ENCODE peak calls at places on chromosome 18, in ten cellular contexts. One of them, this sample, is unnamed.

GRCh38 chr18:23964282-23965238 is 50.0 kb upstream of the TTC39C start:
- DNase-seq in Right ventricle myocardium superior: no peak
- DNase-seq in sigmoid colon: no peak
- DNase-seq in stimulated activated CD4-positive, alpha-beta T cell treated with anti-CD3 and anti-CD28 coated beads, Interleukin-4, amount 100 ng/mL, for 4 hours: peak
- DNase-seq in HFFc6: no peak
- DNase-seq in mucosa of gallbladder: peak
- DNase-seq in right atrium auricular region: no peak
- DNase-seq in Peyer's patch: peak
- DNase-seq in cardiac muscle cell: no peak
- DNase-seq in left colon: peak
- DNase-seq in this sample: peak

GRCh38 chr18:55328301-55328700 is 259.7 kb downstream of the TCF4 start:
- DNase-seq in Right ventricle myocardium superior: no peak
- DNase-seq in sigmoid colon: no peak
- DNase-seq in stimulated activated CD4-positive, alpha-beta T cell treated with anti-CD3 and anti-CD28 coated beads, Interleukin-4, amount 100 ng/mL, for 4 hours: no peak
- DNase-seq in HFFc6: peak
- DNase-seq in mucosa of gallbladder: no peak
- DNase-seq in right atrium auricular region: no peak
- DNase-seq in Peyer's patch: no peak
- DNase-seq in cardiac muscle cell: no peak
- DNase-seq in left colon: no peak
- DNase-seq in this sample: no peak

GRCh38 chr18:11587432-11587831 is 22.0 kb upstream of the SLC35G4 start:
- DNase-seq in Right ventricle myocardium superior: no peak
- DNase-seq in sigmoid colon: no peak
- DNase-seq in stimulated activated CD4-positive, alpha-beta T cell treated with anti-CD3 and anti-CD28 coated beads, Interleukin-4, amount 100 ng/mL, for 4 hours: no peak
- DNase-seq in HFFc6: no peak
- DNase-seq in mucosa of gallbladder: no peak
- DNase-seq in right atrium auricular region: no peak
- DNase-seq in Peyer's patch: no peak
- DNase-seq in cardiac muscle cell: no peak
- DNase-seq in left colon: no peak
- DNase-seq in this sample: no peak

GRCh38 chr18:34977787-34978532 is 63.3 kb upstream of the MAPRE2 start:
- DNase-seq in Right ventricle myocardium superior: peak
- DNase-seq in sigmoid colon: peak
- DNase-seq in stimulated activated CD4-positive, alpha-beta T cell treated with anti-CD3 and anti-CD28 coated beads, Interleukin-4, amount 100 ng/mL, for 4 hours: peak
- DNase-seq in HFFc6: no peak
- DNase-seq in mucosa of gallbladder: peak
- DNase-seq in right atrium auricular region: peak
- DNase-seq in Peyer's patch: peak
- DNase-seq in cardiac muscle cell: peak
- DNase-seq in left colon: peak
- DNase-seq in this sample: no peak

GRCh38 chr18:8329186-8329771 is 280.0 kb upstream of the RAB12 start:
- DNase-seq in Right ventricle myocardium superior: no peak
- DNase-seq in sigmoid colon: no peak
- DNase-seq in stimulated activated CD4-positive, alpha-beta T cell treated with anti-CD3 and anti-CD28 coated beads, Interleukin-4, amount 100 ng/mL, for 4 hours: no peak
- DNase-seq in HFFc6: peak
- DNase-seq in mucosa of gallbladder: no peak
- DNase-seq in right atrium auricular region: no peak
- DNase-seq in Peyer's patch: no peak
- DNase-seq in cardiac muscle cell: peak
- DNase-seq in left colon: no peak
- DNase-seq in this sample: no peak

GRCh38 chr18:25921677-25922421 is 168.6 kb downstream of the SS18 start:
- DNase-seq in Right ventricle myocardium superior: no peak
- DNase-seq in sigmoid colon: no peak
- DNase-seq in stimulated activated CD4-positive, alpha-beta T cell treated with anti-CD3 and anti-CD28 coated beads, Interleukin-4, amount 100 ng/mL, for 4 hours: peak
- DNase-seq in HFFc6: peak
- DNase-seq in mucosa of gallbladder: no peak
- DNase-seq in right atrium auricular region: no peak
- DNase-seq in Peyer's patch: peak
- DNase-seq in cardiac muscle cell: peak
- DNase-seq in left colon: peak
- DNase-seq in this sample: no peak

GRCh38 chr18:7177131-7177744 is 53.7 kb upstream of the LRRC30 start:
- DNase-seq in Right ventricle myocardium superior: no peak
- DNase-seq in sigmoid colon: peak
- DNase-seq in stimulated activated CD4-positive, alpha-beta T cell treated with anti-CD3 and anti-CD28 coated beads, Interleukin-4, amount 100 ng/mL, for 4 hours: no peak
- DNase-seq in HFFc6: peak
- DNase-seq in mucosa of gallbladder: peak
- DNase-seq in right atrium auricular region: peak
- DNase-seq in Peyer's patch: peak
- DNase-seq in cardiac muscle cell: peak
- DNase-seq in left colon: peak
- DNase-seq in this sample: peak

GRCh38 chr18:12597775-12598174 is 60.1 kb downstream of the SPIRE1 start:
- DNase-seq in Right ventricle myocardium superior: no peak
- DNase-seq in sigmoid colon: no peak
- DNase-seq in stimulated activated CD4-positive, alpha-beta T cell treated with anti-CD3 and anti-CD28 coated beads, Interleukin-4, amount 100 ng/mL, for 4 hours: no peak
- DNase-seq in HFFc6: peak
- DNase-seq in mucosa of gallbladder: peak
- DNase-seq in right atrium auricular region: no peak
- DNase-seq in Peyer's patch: no peak
- DNase-seq in cardiac muscle cell: peak
- DNase-seq in left colon: no peak
- DNase-seq in this sample: peak

GRCh38 chr18:79512461-79513380 is 117.0 kb downstream of the NFATC1 start:
- DNase-seq in Right ventricle myocardium superior: no peak
- DNase-seq in sigmoid colon: peak
- DNase-seq in stimulated activated CD4-positive, alpha-beta T cell treated with anti-CD3 and anti-CD28 coated beads, Interleukin-4, amount 100 ng/mL, for 4 hours: no peak
- DNase-seq in HFFc6: no peak
- DNase-seq in mucosa of gallbladder: no peak
- DNase-seq in right atrium auricular region: no peak
- DNase-seq in Peyer's patch: no peak
- DNase-seq in cardiac muscle cell: no peak
- DNase-seq in left colon: peak
- DNase-seq in this sample: no peak

GRCh38 chr18:49846718-49847470 is 33.6 kb upstream of the ACAA2 start:
- DNase-seq in Right ventricle myocardium superior: no peak
- DNase-seq in sigmoid colon: no peak
- DNase-seq in stimulated activated CD4-positive, alpha-beta T cell treated with anti-CD3 and anti-CD28 coated beads, Interleukin-4, amount 100 ng/mL, for 4 hours: no peak
- DNase-seq in HFFc6: no peak
- DNase-seq in mucosa of gallbladder: no peak
- DNase-seq in right atrium auricular region: peak
- DNase-seq in Peyer's patch: no peak
- DNase-seq in cardiac muscle cell: no peak
- DNase-seq in left colon: no peak
- DNase-seq in this sample: no peak

GRCh38 chr18:3332376-3332775 is 70.4 kb downstream of the MYL12B start:
- DNase-seq in Right ventricle myocardium superior: no peak
- DNase-seq in sigmoid colon: no peak
- DNase-seq in stimulated activated CD4-positive, alpha-beta T cell treated with anti-CD3 and anti-CD28 coated beads, Interleukin-4, amount 100 ng/mL, for 4 hours: no peak
- DNase-seq in HFFc6: no peak
- DNase-seq in mucosa of gallbladder: no peak
- DNase-seq in right atrium auricular region: no peak
- DNase-seq in Peyer's patch: no peak
- DNase-seq in cardiac muscle cell: no peak
- DNase-seq in left colon: no peak
- DNase-seq in this sample: no peak